ENCODE peak calls at places on chromosomes 12 and 14, in four cellular contexts. O is WTC11, N is GM12878, A is K562. M is an unnamed sample.

GRCh38 chr12:114221136-114221838 is 184.7 kb downstream of the TBX5 start:
- DNase-seq in O (no peak), N (no peak), A (no peak), M (no peak)

GRCh38 chr12:38490941-38491340 is 174.4 kb downstream of the ALG10B start:
- DNase-seq in O (no peak), N (no peak), A (no peak), M (no peak)

GRCh38 chr12:31658743-31659086 is 773 bp upstream of the ETFBKMT start:
- DNase-seq in O (no peak), N (no peak), A (no peak), M (peak)

GRCh38 chr14:51138353-51139103 is 43.6 kb upstream of the TRIM9 start:
- DNase-seq in O (no peak), N (no peak), A (no peak), M (peak)

GRCh38 chr12:95117178-95117599 is 43.8 kb upstream of the NR2C1 start:
- DNase-seq in O (peak), N (peak), A (peak), M (peak)

GRCh38 chr14:52400846-52401245 is 86.7 kb downstream of the PTGER2 start:
- DNase-seq in O (no peak), N (peak), A (no peak), M (no peak)

GRCh38 chr14:60721331-60722162 is 2.6 kb downstream of the SIX4 start:
- DNase-seq in O (peak), N (no peak), A (no peak), M (peak)

GRCh38 chr12:123094349-123095073 is 56.4 kb downstream of the PITPNM2 start:
- DNase-seq in O (no peak), N (no peak), A (peak), M (no peak)

GRCh38 chr14:92728781-92729364 is 19.6 kb downstream of the LGMN start:
- DNase-seq in O (no peak), N (no peak), A (peak), M (no peak)

GRCh38 chr14:46580941-46581671 is 70.5 kb downstream of the RPL10L start:
- DNase-seq in O (peak), N (no peak), A (peak), M (peak)

GRCh38 chr14:105880616-105881015 is 354.2 kb downstream of the TMEM121 start:
- DNase-seq in O (peak), N (no peak), A (no peak), M (no peak)

GRCh38 chr12:229441-230191 is 15.7 kb upstream of the SLC6A12 start:
- DNase-seq in O (no peak), N (no peak), A (no peak), M (no peak)

GRCh38 chr12:88934163-88934747 is 354.0 kb upstream of the KITLG start:
- DNase-seq in O (no peak), N (no peak), A (no peak), M (no peak)

GRCh38 chr12:88643685-88644084 is 63.4 kb upstream of the KITLG start:
- DNase-seq in O (no peak), N (no peak), A (no peak), M (no peak)

GRCh38 chr14:52268191-52269061 is 928 bp downstream of the PTGDR start:
- DNase-seq in O (peak), N (no peak), A (no peak), M (peak)

GRCh38 chr12:122023339-122024131 is 1.9 kb downstream of the BCL7A start:
- DNase-seq in O (peak), N (no peak), A (peak), M (peak)

GRCh38 chr12:108635201-108635996 is 1.7 kb upstream of the SELPLG start:
- DNase-seq in O (no peak), N (peak), A (peak), M (no peak)

GRCh38 chr12:23757541-23757962 is 191.9 kb downstream of the SOX5 start:
- DNase-seq in O (no peak), N (no peak), A (no peak), M (no peak)

GRCh38 chr14:68042002-68042401 is 222.4 kb downstream of the RAD51B start:
- DNase-seq in O (no peak), N (no peak), A (no peak), M (no peak)

GRCh38 chr12:13152281-13152680 is 44.2 kb upstream of the EMP1 start:
- DNase-seq in O (no peak), N (no peak), A (no peak), M (no peak)

GRCh38 chr12:30774599-30774998 is 19.8 kb upstream of the CAPRIN2 start:
- DNase-seq in O (no peak), N (no peak), A (no peak), M (no peak)

GRCh38 chr12:118749656-118750055 is 231.7 kb upstream of the SRRM4 start:
- DNase-seq in O (no peak), N (no peak), A (no peak), M (no peak)

GRCh38 chr12:25386823-25387134 is 136.1 kb upstream of the KRAS start:
- DNase-seq in O (no peak), N (no peak), A (no peak), M (peak)

GRCh38 chr12:78584695-78585094 is 279.9 kb upstream of the SYT1 start:
- DNase-seq in O (peak), N (no peak), A (peak), M (no peak)

GRCh38 chr14:50319721-50320120 is 7.6 kb downstream of the DMAC2L start:
- DNase-seq in O (no peak), N (no peak), A (no peak), M (no peak)

DNA sequence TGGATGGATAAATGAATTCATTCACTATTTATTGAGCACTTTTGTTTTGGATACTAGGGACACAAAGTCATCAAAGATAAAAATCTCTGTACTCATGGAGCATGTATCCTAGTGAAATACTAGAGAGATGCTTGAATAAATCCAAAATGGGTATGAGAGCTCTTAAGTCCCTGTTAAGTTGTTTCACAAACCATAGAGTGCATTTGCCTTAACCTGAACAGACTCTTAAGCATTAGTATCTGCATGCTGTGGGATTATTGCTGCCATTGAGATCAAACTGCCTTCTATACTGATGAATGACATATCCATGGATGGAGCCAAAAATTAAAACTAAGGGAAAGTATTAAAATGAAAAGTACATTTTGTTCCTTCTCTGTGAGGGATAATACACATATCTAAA is 206.5 kb upstream of the KRR1 start:
- DNase-seq in O (no peak), N (no peak), A (no peak), M (no peak)
- TF ChIP-seq USF1 in O (no peak), N (no peak), A (no peak), M (no peak)

GRCh38 chr12:106723416-106723815 is 51.1 kb upstream of the RIC8B start:
- DNase-seq in O (no peak), N (no peak), A (no peak), M (no peak)

GRCh38 chr12:106720696-106721095 is 53.8 kb upstream of the RIC8B start:
- DNase-seq in O (no peak), N (no peak), A (no peak), M (no peak)

GRCh38 chr12:106719879-106720278 is 54.6 kb upstream of the RIC8B start:
- DNase-seq in O (no peak), N (no peak), A (no peak), M (no peak)

GRCh38 chr12:106722854-106723253 is 51.6 kb upstream of the RIC8B start:
- DNase-seq in O (no peak), N (no peak), A (peak), M (no peak)

DNA sequence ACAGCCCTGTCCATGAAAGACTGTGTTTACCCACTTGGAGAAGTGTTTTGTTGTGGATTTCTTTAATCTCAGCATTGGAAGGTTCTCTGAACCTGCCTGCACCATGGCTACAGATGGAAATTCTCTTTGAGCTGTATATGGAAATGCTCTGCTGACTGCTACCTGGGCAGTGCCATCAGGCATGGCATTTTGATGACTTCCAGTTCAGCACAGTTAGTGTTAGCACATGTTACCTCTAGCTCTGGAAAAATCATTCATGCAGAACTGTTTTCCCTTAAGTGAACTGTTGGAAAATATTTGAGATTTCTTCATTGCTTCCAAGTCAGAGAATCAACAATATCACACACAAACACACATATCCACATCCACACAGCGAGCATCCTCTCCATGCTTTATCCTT is 52.6 kb upstream of the RIC8B start:
- DNase-seq in O (no peak), N (no peak), A (no peak), M (no peak)
- TF ChIP-seq USF1 in O (no peak), N (no peak), A (no peak), M (no peak)

DNA sequence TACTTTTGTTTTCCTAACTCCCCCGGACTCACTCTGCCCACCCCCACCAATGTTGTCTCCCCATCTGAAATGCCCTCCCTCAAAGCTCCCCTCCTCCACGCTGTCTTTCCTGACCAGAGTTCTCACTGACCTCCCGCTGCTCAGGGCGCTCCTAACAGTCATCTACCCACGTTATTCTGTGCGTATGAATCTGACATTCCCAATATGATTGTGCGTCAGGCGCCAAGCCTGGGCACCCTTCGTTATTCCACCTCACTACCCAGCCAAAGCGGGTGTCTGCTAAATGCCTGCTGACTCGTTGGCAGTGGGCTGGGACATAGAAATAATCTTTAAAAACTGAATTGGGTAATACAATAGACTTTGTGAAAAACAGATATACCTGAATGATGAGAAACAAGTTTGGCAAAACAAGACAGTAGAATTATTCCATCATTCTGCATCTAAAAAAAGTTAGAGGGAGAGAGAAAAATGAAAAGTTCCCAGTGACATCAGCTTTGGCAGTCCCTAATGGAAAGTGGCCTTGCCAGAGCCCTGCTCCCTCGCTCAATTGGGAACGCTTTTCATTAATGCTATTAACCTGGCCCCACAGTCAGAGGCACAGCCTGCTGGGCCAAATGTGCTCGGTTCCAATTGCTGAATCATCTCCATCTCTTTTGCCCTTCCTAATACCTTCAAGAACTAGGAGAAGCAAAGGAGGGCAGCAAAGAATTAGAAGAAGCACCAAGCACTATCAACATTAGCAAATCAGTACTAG is 74.0 kb upstream of the PLXNC1 start:
- DNase-seq in O (no peak), N (no peak), A (no peak), M (no peak)
- TF ChIP-seq USF1 in O (no peak), N (no peak), A (no peak), M (no peak)

GRCh38 chr14:81281317-81281716 is 60.6 kb upstream of the GTF2A1 start:
- DNase-seq in O (no peak), N (no peak), A (no peak), M (no peak)

GRCh38 chr14:81289516-81289915 is 68.8 kb upstream of the GTF2A1 start:
- DNase-seq in O (no peak), N (no peak), A (no peak), M (no peak)

GRCh38 chr14:81285250-81285649 is 64.5 kb upstream of the GTF2A1 start:
- DNase-seq in O (no peak), N (no peak), A (no peak), M (no peak)

GRCh38 chr14:81286574-81287370 is 66.0 kb upstream of the GTF2A1 start:
- DNase-seq in O (no peak), N (no peak), A (no peak), M (no peak)
- TF ChIP-seq USF1 in O (no peak), N (no peak), A (no peak), M (no peak)

GRCh38 chr12:41706376-41706775 is 438.3 kb downstream of the GXYLT1 start:
- DNase-seq in O (no peak), N (no peak), A (no peak), M (no peak)

GRCh38 chr12:41700940-41701339 is 443.7 kb downstream of the GXYLT1 start:
- DNase-seq in O (no peak), N (no peak), A (no peak), M (no peak)

GRCh38 chr12:41699658-41700057 is 445.0 kb downstream of the GXYLT1 start:
- DNase-seq in O (no peak), N (no peak), A (no peak), M (no peak)

GRCh38 chr12:41697161-41697560 is 447.5 kb downstream of the GXYLT1 start:
- DNase-seq in O (no peak), N (no peak), A (no peak), M (no peak)

GRCh38 chr12:41701943-41702601 is 442.6 kb downstream of the GXYLT1 start:
- DNase-seq in O (no peak), N (no peak), A (no peak), M (no peak)
- TF ChIP-seq USF1 in O (no peak), N (no peak), A (no peak), M (no peak)